ENCODE peak calls at places on chromosomes 2 and 18, in seven cellular contexts. Y, V, C, L, A, O and I are unnamed samples.

GRCh38 chr2:182980115-182980514 is 58.1 kb downstream of the NCKAP1 start:
- DNase-seq in Y (no peak), A (peak), V (no peak), O (no peak), C (peak), L (peak), I (peak)

GRCh38 chr2:237704476-237705224 is 77.3 kb downstream of the LRRFIP1 start:
- DNase-seq in O (no peak), Y (no peak), L (no peak), C (no peak), V (no peak), A (no peak), I (no peak)

GRCh38 chr2:223725494-223725893 is 111.9 kb downstream of the AP1S3 start:
- DNase-seq in A (no peak), O (peak), L (peak), C (peak), Y (no peak), V (peak), I (no peak)

GRCh38 chr2:177239934-177240600 is 24.5 kb downstream of the NFE2L2 start:
- DNase-seq in O (no peak), L (peak), A (peak), V (no peak), Y (no peak), C (no peak), I (no peak)

GRCh38 chr18:2970762-2971659 is 41.9 kb downstream of the LPIN2 start:
- DNase-seq in C (no peak), O (no peak), Y (no peak), V (no peak), A (peak), L (no peak), I (no peak)

GRCh38 chr2:174681099-174681982 is 82.9 kb downstream of the CHRNA1 start:
- DNase-seq in C (no peak), L (no peak), Y (peak), V (peak), A (no peak), O (no peak), I (peak)

GRCh38 chr2:106631281-106631680 is 144.1 kb downstream of the CD8B2 start:
- DNase-seq in C (no peak), V (no peak), L (no peak), Y (no peak), A (no peak), O (no peak), I (no peak)

GRCh38 chr2:74186038-74186437 is 7.4 kb upstream of the MOB1A start:
- DNase-seq in A (no peak), L (no peak), Y (no peak), O (no peak), C (no peak), V (no peak), I (no peak)

GRCh38 chr18:80143876-80144275 is 34.8 kb downstream of the ADNP2 start:
- DNase-seq in V (no peak), A (no peak), L (no peak), C (no peak), Y (no peak), O (no peak), I (no peak)

GRCh38 chr2:69437751-69438154 is 518 bp upstream of the NFU1 start:
- DNase-seq in V (peak), L (no peak), O (no peak), C (no peak), A (no peak), Y (no peak), I (no peak)

GRCh38 chr2:128320609-128321420 is 2.1 kb upstream of the HS6ST1 start:
- DNase-seq in Y (peak), L (no peak), C (peak), O (no peak), V (no peak), A (no peak), I (no peak)

GRCh38 chr2:224401641-224402342 is at the start of gene FAM124B:
- DNase-seq in C (no peak), A (peak), Y (peak), V (no peak), L (peak), O (peak), I (no peak)

GRCh38 chr2:164917296-164917903 is 37.9 kb downstream of the SLC38A11 start:
- DNase-seq in Y (no peak), A (peak), L (peak), C (peak), V (no peak), O (peak), I (peak)